ENCODE peak calls at places on chromosomes 16 and 17, in seven cellular contexts. S is heart left ventricle; Z is esophagus squamous epithelium; L is bronchial epithelial cell; F is H54; I is activated CD4-positive, alpha-beta T cell treated with anti-CD3 and anti-CD28 coated beads, Interleukin-2, amount 10 ng/mL, durations not matched to agents 7 days and 5 days; Y is NCI-H1436 treated with DMSO at 0.1 percent for 48 hours. U is an unnamed sample.

GRCh38 chr17:705863-706262 is 8.8 kb downstream of the VPS53 start:
- DNase-seq in S (no peak), Z (no peak), L (no peak), F (no peak), I (no peak), Y (no peak), U (no peak)

GRCh38 chr16:83623091-83623730 is 184.6 kb upstream of the HSBP1 start:
- DNase-seq in S (no peak), Z (no peak), L (no peak), F (no peak), I (no peak), Y (no peak), U (no peak)

GRCh38 chr17:49887086-49887743 is 39.3 kb upstream of the TAC4 start:
- DNase-seq in S (no peak), Z (no peak), L (peak), F (no peak), I (no peak), Y (no peak), U (peak)

GRCh38 chr16:19991614-19992013 is 82.1 kb downstream of the GPR139 start:
- DNase-seq in S (no peak), Z (no peak), L (no peak), F (no peak), I (no peak), Y (no peak), U (no peak)

GRCh38 chr16:75265911-75266701 is 14.7 kb upstream of the BCAR1 start:
- DNase-seq in S (peak), Z (no peak), L (no peak), F (peak), I (no peak), Y (no peak), U (peak)

GRCh38 chr16:75566889-75567255 is 693 bp downstream of the GABARAPL2 start:
- DNase-seq in S (no peak), Z (no peak), L (no peak), F (no peak), I (peak), Y (no peak), U (peak)

GRCh38 chr17:40910441-40910841 is 25.4 kb upstream of the KRT20 start:
- DNase-seq in S (no peak), Z (no peak), L (peak), F (no peak), I (no peak), Y (no peak), U (no peak)

GRCh38 chr16:15553313-15554088 is 89.5 kb downstream of the MARF1 start:
- DNase-seq in S (no peak), Z (no peak), L (peak), F (no peak), I (no peak), Y (no peak), U (no peak)

GRCh38 chr17:51427259-51428255 is 167.2 kb downstream of the UTP18 start:
- DNase-seq in S (no peak), Z (no peak), L (no peak), F (no peak), I (peak), Y (no peak), U (no peak)

GRCh38 chr17:50359005-50359699 is 13.2 kb downstream of the XYLT2 start:
- DNase-seq in S (no peak), Z (no peak), L (no peak), F (no peak), I (no peak), Y (no peak), U (no peak)

GRCh38 chr17:78357177-78357586 is 2.7 kb downstream of the SOCS3 start:
- DNase-seq in S (peak), Z (no peak), L (no peak), F (peak), I (no peak), Y (no peak), U (no peak)

GRCh38 chr16:51820176-51820575 is 669.1 kb upstream of the SALL1 start:
- DNase-seq in S (no peak), Z (no peak), L (no peak), F (no peak), I (no peak), Y (no peak), U (no peak)

GRCh38 chr17:44044092-44044491 is 22.4 kb downstream of the LSM12 start:
- DNase-seq in S (no peak), Z (no peak), L (peak), F (no peak), I (no peak), Y (no peak), U (peak)

GRCh38 chr17:60094754-60095153 is 16.0 kb upstream of the HEATR6 start:
- DNase-seq in S (no peak), Z (no peak), L (no peak), F (no peak), I (no peak), Y (no peak), U (no peak)

GRCh38 chr16:964696-965395 is 5.9 kb downstream of the LMF1 start:
- DNase-seq in S (peak), Z (no peak), L (peak), F (no peak), I (peak), Y (no peak), U (no peak)

GRCh38 chr17:76909971-76910760 is 42.0 kb downstream of the MGAT5B start:
- DNase-seq in S (peak), Z (no peak), L (peak), F (peak), I (peak), Y (no peak), U (peak)

GRCh38 chr16:20359997-20360396 is 7.5 kb upstream of the UMOD start:
- DNase-seq in S (no peak), Z (no peak), L (no peak), F (no peak), I (no peak), Y (no peak), U (no peak)

GRCh38 chr17:80256034-80256350 is 4.7 kb upstream of the RNF213 start:
- DNase-seq in S (no peak), Z (no peak), L (no peak), F (no peak), I (no peak), Y (no peak), U (no peak)

GRCh38 chr16:14354561-14355351 is 275.3 kb downstream of the PARN start:
- DNase-seq in S (no peak), Z (no peak), L (peak), F (no peak), I (peak), Y (no peak), U (no peak)

GRCh38 chr17:64084086-64084939 is 45.6 kb downstream of the ERN1 start:
- DNase-seq in S (no peak), Z (no peak), L (peak), F (no peak), I (no peak), Y (no peak), U (no peak)

GRCh38 chr16:85528528-85529387 is 84.4 kb upstream of the GSE1 start:
- DNase-seq in S (no peak), Z (no peak), L (no peak), F (no peak), I (peak), Y (no peak), U (no peak)

GRCh38 chr16:71396589-71396988 is 38.1 kb downstream of the CALB2 start:
- DNase-seq in S (no peak), Z (no peak), L (no peak), F (no peak), I (no peak), Y (no peak), U (no peak)

GRCh38 chr17:61504697-61505096 is 52.5 kb downstream of the TBX4 start:
- DNase-seq in S (no peak), Z (no peak), L (peak), F (peak), I (no peak), Y (no peak), U (no peak)